ENCODE peak calls at places on chromosomes 11 and 22, in ten cellular contexts. One of them, this sample, is unnamed.

GRCh38 chr11:116415095-116415494 is 357.7 kb downstream of the BUD13 start:
- DNase-seq in osteoblast: no peak
- DNase-seq in AG04450: no peak
- DNase-seq in effector CD4-positive, alpha-beta T cell: no peak
- DNase-seq in HepG2: no peak
- DNase-seq in skeletal muscle cell: no peak
- DNase-seq in thoracic aorta: no peak
- DNase-seq in A549: no peak
- DNase-seq in naive thymus-derived CD8-positive, alpha-beta T cell: no peak
- DNase-seq in activated CD8-positive, alpha-beta memory T cell treated with anti-CD3 and anti-CD28 coated beads for 4 hours: no peak
- DNase-seq in this sample: no peak

GRCh38 chr11:97722065-97722464 is 1298.7 kb upstream of the CNTN5 start:
- DNase-seq in osteoblast: peak; percentile 71
- DNase-seq in AG04450: peak; percentile 81
- DNase-seq in effector CD4-positive, alpha-beta T cell: no peak
- DNase-seq in HepG2: peak; percentile 24
- DNase-seq in skeletal muscle cell: peak; percentile 94
- DNase-seq in thoracic aorta: no peak
- DNase-seq in A549: no peak
- DNase-seq in naive thymus-derived CD8-positive, alpha-beta T cell: no peak
- DNase-seq in activated CD8-positive, alpha-beta memory T cell treated with anti-CD3 and anti-CD28 coated beads for 4 hours: no peak
- DNase-seq in this sample: no peak

GRCh38 chr22:46008836-46009596 is 32.1 kb upstream of the WNT7B start:
- DNase-seq in osteoblast: no peak
- DNase-seq in AG04450: no peak
- DNase-seq in effector CD4-positive, alpha-beta T cell: no peak
- DNase-seq in HepG2: no peak
- DNase-seq in skeletal muscle cell: no peak
- DNase-seq in thoracic aorta: no peak
- DNase-seq in A549: no peak
- DNase-seq in naive thymus-derived CD8-positive, alpha-beta T cell: no peak
- DNase-seq in activated CD8-positive, alpha-beta memory T cell treated with anti-CD3 and anti-CD28 coated beads for 4 hours: no peak
- DNase-seq in this sample: no peak

GRCh38 chr11:1228921-1229451 is 6.1 kb downstream of the MUC5B start:
- DNase-seq in osteoblast: peak; percentile 66
- DNase-seq in AG04450: no peak
- DNase-seq in effector CD4-positive, alpha-beta T cell: no peak
- DNase-seq in HepG2: no peak
- DNase-seq in skeletal muscle cell: no peak
- DNase-seq in thoracic aorta: no peak
- DNase-seq in A549: no peak
- DNase-seq in naive thymus-derived CD8-positive, alpha-beta T cell: no peak
- DNase-seq in activated CD8-positive, alpha-beta memory T cell treated with anti-CD3 and anti-CD28 coated beads for 4 hours: no peak
- DNase-seq in this sample: no peak

GRCh38 chr11:126492331-126492730 is 136.8 kb downstream of the ST3GAL4 start:
- DNase-seq in osteoblast: no peak
- DNase-seq in AG04450: no peak
- DNase-seq in effector CD4-positive, alpha-beta T cell: no peak
- DNase-seq in HepG2: no peak
- DNase-seq in skeletal muscle cell: no peak
- DNase-seq in thoracic aorta: no peak
- DNase-seq in A549: no peak
- DNase-seq in naive thymus-derived CD8-positive, alpha-beta T cell: no peak
- DNase-seq in activated CD8-positive, alpha-beta memory T cell treated with anti-CD3 and anti-CD28 coated beads for 4 hours: no peak
- DNase-seq in this sample: no peak

GRCh38 chr11:69280994-69281393 is 13.0 kb upstream of the MYEOV start:
- DNase-seq in osteoblast: peak; percentile 99
- DNase-seq in AG04450: no peak
- DNase-seq in effector CD4-positive, alpha-beta T cell: no peak
- DNase-seq in HepG2: no peak
- DNase-seq in skeletal muscle cell: peak; percentile 69
- DNase-seq in thoracic aorta: no peak
- DNase-seq in A549: peak; percentile 64
- DNase-seq in naive thymus-derived CD8-positive, alpha-beta T cell: no peak
- DNase-seq in activated CD8-positive, alpha-beta memory T cell treated with anti-CD3 and anti-CD28 coated beads for 4 hours: no peak
- DNase-seq in this sample: no peak

GRCh38 chr11:44381261-44381660 is 71.3 kb upstream of the ALX4 start:
- DNase-seq in osteoblast: no peak
- DNase-seq in AG04450: no peak
- DNase-seq in effector CD4-positive, alpha-beta T cell: no peak
- DNase-seq in HepG2: no peak
- DNase-seq in skeletal muscle cell: no peak
- DNase-seq in thoracic aorta: no peak
- DNase-seq in A549: no peak
- DNase-seq in naive thymus-derived CD8-positive, alpha-beta T cell: no peak
- DNase-seq in activated CD8-positive, alpha-beta memory T cell treated with anti-CD3 and anti-CD28 coated beads for 4 hours: no peak
- DNase-seq in this sample: no peak

GRCh38 chr11:121389651-121390050 is 62.5 kb upstream of the SORL1 start:
- DNase-seq in osteoblast: no peak
- DNase-seq in AG04450: no peak
- DNase-seq in effector CD4-positive, alpha-beta T cell: no peak
- DNase-seq in HepG2: no peak
- DNase-seq in skeletal muscle cell: no peak
- DNase-seq in thoracic aorta: no peak
- DNase-seq in A549: no peak
- DNase-seq in naive thymus-derived CD8-positive, alpha-beta T cell: no peak
- DNase-seq in activated CD8-positive, alpha-beta memory T cell treated with anti-CD3 and anti-CD28 coated beads for 4 hours: no peak
- DNase-seq in this sample: no peak

GRCh38 chr22:46665151-46665695 is 45.0 kb downstream of the GRAMD4 start:
- DNase-seq in osteoblast: no peak
- DNase-seq in AG04450: no peak
- DNase-seq in effector CD4-positive, alpha-beta T cell: no peak
- DNase-seq in HepG2: no peak
- DNase-seq in skeletal muscle cell: no peak
- DNase-seq in thoracic aorta: no peak
- DNase-seq in A549: no peak
- DNase-seq in naive thymus-derived CD8-positive, alpha-beta T cell: no peak
- DNase-seq in activated CD8-positive, alpha-beta memory T cell treated with anti-CD3 and anti-CD28 coated beads for 4 hours: no peak
- DNase-seq in this sample: no peak

GRCh38 chr11:69213315-69213714 is 57.6 kb downstream of the SMIM38 start:
- DNase-seq in osteoblast: no peak
- DNase-seq in AG04450: no peak
- DNase-seq in effector CD4-positive, alpha-beta T cell: no peak
- DNase-seq in HepG2: no peak
- DNase-seq in skeletal muscle cell: no peak
- DNase-seq in thoracic aorta: no peak
- DNase-seq in A549: no peak
- DNase-seq in naive thymus-derived CD8-positive, alpha-beta T cell: no peak
- DNase-seq in activated CD8-positive, alpha-beta memory T cell treated with anti-CD3 and anti-CD28 coated beads for 4 hours: no peak
- DNase-seq in this sample: peak; percentile 28

GRCh38 chr11:2531277-2531986 is 86.6 kb downstream of the KCNQ1 start:
- DNase-seq in osteoblast: peak; percentile 99
- DNase-seq in AG04450: peak; percentile 20
- DNase-seq in effector CD4-positive, alpha-beta T cell: peak; percentile 62
- DNase-seq in HepG2: peak; percentile 32
- DNase-seq in skeletal muscle cell: no peak
- DNase-seq in thoracic aorta: no peak
- DNase-seq in A549: peak; percentile 78
- DNase-seq in naive thymus-derived CD8-positive, alpha-beta T cell: peak; percentile 68
- DNase-seq in activated CD8-positive, alpha-beta memory T cell treated with anti-CD3 and anti-CD28 coated beads for 4 hours: peak; percentile 35
- DNase-seq in this sample: peak; percentile 52

GRCh38 chr11:33701302-33701701 is 676 bp upstream of the C11orf91 start:
- DNase-seq in osteoblast: no peak
- DNase-seq in AG04450: no peak
- DNase-seq in effector CD4-positive, alpha-beta T cell: no peak
- DNase-seq in HepG2: no peak
- DNase-seq in skeletal muscle cell: peak; percentile 46
- DNase-seq in thoracic aorta: no peak
- DNase-seq in A549: no peak
- DNase-seq in naive thymus-derived CD8-positive, alpha-beta T cell: no peak
- DNase-seq in activated CD8-positive, alpha-beta memory T cell treated with anti-CD3 and anti-CD28 coated beads for 4 hours: no peak
- DNase-seq in this sample: no peak

This sample was measured in ascending aorta.